ENCODE peak calls at places on chromosomes 11 and 22, in six cellular contexts. One of them, this sample, is unnamed.

GRCh38 chr11:75276696-75277095 is 36.1 kb downstream of the TPBGL start:
- DNase-seq in suprapubic skin: peak; percentile 9
- DNase-seq in chondrocyte: no peak
- DNase-seq in neural crest cell: no peak
- DNase-seq in mucosa of descending colon: no peak
- DNase-seq in B cell: peak; percentile 2
- DNase-seq in this sample: no peak

GRCh38 chr11:47412152-47412746 is 3.9 kb downstream of the SLC39A13 start:
- DNase-seq in suprapubic skin: no peak
- DNase-seq in chondrocyte: no peak
- DNase-seq in neural crest cell: peak; percentile 75
- DNase-seq in mucosa of descending colon: peak; percentile 63
- DNase-seq in B cell: peak; percentile 77
- DNase-seq in this sample: peak; percentile 39

GRCh38 chr22:49517211-49517610 is 310.5 kb downstream of the BRD1 start:
- DNase-seq in suprapubic skin: no peak
- DNase-seq in chondrocyte: no peak
- DNase-seq in neural crest cell: no peak
- DNase-seq in mucosa of descending colon: no peak
- DNase-seq in B cell: no peak
- DNase-seq in this sample: no peak

GRCh38 chr11:102546427-102546826 is 15.9 kb upstream of the MMP7 start:
- DNase-seq in suprapubic skin: no peak
- DNase-seq in chondrocyte: no peak
- DNase-seq in neural crest cell: no peak
- DNase-seq in mucosa of descending colon: no peak
- DNase-seq in B cell: no peak
- DNase-seq in this sample: no peak

GRCh38 chr22:24578355-24579241 is 14.3 kb downstream of the LRRC75B start:
- DNase-seq in suprapubic skin: no peak
- DNase-seq in chondrocyte: no peak
- DNase-seq in neural crest cell: no peak
- DNase-seq in mucosa of descending colon: peak; percentile 71
- DNase-seq in B cell: no peak
- DNase-seq in this sample: peak; percentile 5

GRCh38 chr22:19543970-19544708 is 19.9 kb upstream of the CLDN5 start:
- DNase-seq in suprapubic skin: peak; percentile 69
- DNase-seq in chondrocyte: no peak
- DNase-seq in neural crest cell: no peak
- DNase-seq in mucosa of descending colon: peak; percentile 59
- DNase-seq in B cell: no peak
- DNase-seq in this sample: no peak

GRCh38 chr22:23204541-23205157 is 24.3 kb downstream of the BCR start:
- DNase-seq in suprapubic skin: no peak
- DNase-seq in chondrocyte: no peak
- DNase-seq in neural crest cell: no peak
- DNase-seq in mucosa of descending colon: no peak
- DNase-seq in B cell: no peak
- DNase-seq in this sample: no peak

GRCh38 chr22:46068908-46069481 is 81.3 kb upstream of the PPARA start:
- DNase-seq in suprapubic skin: peak; percentile 69
- DNase-seq in chondrocyte: peak; percentile 52
- DNase-seq in neural crest cell: no peak
- DNase-seq in mucosa of descending colon: no peak
- DNase-seq in B cell: no peak
- DNase-seq in this sample: peak; percentile 78

GRCh38 chr11:23391031-23391430 is 530.8 kb upstream of the CCDC179 start:
- DNase-seq in suprapubic skin: no peak
- DNase-seq in chondrocyte: no peak
- DNase-seq in neural crest cell: no peak
- DNase-seq in mucosa of descending colon: no peak
- DNase-seq in B cell: no peak
- DNase-seq in this sample: no peak

GRCh38 chr11:69718912-69719311 is 15.1 kb upstream of the FGF19 start:
- DNase-seq in suprapubic skin: no peak
- DNase-seq in chondrocyte: no peak
- DNase-seq in neural crest cell: no peak
- DNase-seq in mucosa of descending colon: no peak
- DNase-seq in B cell: no peak
- DNase-seq in this sample: no peak

GRCh38 chr11:69718147-69718546 is 14.3 kb upstream of the FGF19 start:
- DNase-seq in suprapubic skin: no peak
- DNase-seq in chondrocyte: no peak
- DNase-seq in neural crest cell: peak; percentile 60
- DNase-seq in mucosa of descending colon: peak; percentile 29
- DNase-seq in B cell: peak; percentile 66
- DNase-seq in this sample: peak; percentile 7

GRCh38 chr11:69721061-69721460 is 17.2 kb upstream of the FGF19 start:
- DNase-seq in suprapubic skin: no peak
- DNase-seq in chondrocyte: no peak
- DNase-seq in neural crest cell: no peak
- DNase-seq in mucosa of descending colon: no peak
- DNase-seq in B cell: no peak
- DNase-seq in this sample: no peak

GRCh38 chr11:69726019-69726418 is 22.2 kb upstream of the FGF19 start:
- DNase-seq in suprapubic skin: no peak
- DNase-seq in chondrocyte: no peak
- DNase-seq in neural crest cell: no peak
- DNase-seq in mucosa of descending colon: no peak
- DNase-seq in B cell: no peak
- DNase-seq in this sample: no peak

DNA sequence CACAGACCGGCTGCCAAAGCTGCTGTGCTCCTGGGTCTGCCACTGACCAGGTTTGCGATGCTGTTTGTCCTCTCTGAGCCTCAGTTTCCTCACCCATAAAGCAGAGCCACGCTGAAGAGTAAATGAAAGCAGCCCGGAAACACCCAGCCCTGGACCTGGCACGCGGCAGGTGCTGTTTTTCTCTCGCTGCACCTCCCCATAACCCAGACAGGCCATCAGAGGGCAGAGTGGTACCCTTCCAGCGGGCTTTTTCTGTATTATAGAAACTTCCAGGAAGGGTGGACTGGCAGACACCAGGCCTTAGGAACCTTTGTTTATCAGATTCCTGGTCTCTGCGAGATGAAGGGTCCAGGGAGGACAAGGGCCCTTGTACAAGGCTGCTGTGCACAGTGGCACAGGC is 17.9 kb upstream of the FGF19 start:
- DNase-seq in suprapubic skin: no peak
- DNase-seq in chondrocyte: no peak
- DNase-seq in neural crest cell: no peak
- DNase-seq in mucosa of descending colon: peak; percentile 45
- DNase-seq in B cell: no peak
- DNase-seq in this sample: no peak
- TF ChIP-seq CTCF in suprapubic skin: no peak
- TF ChIP-seq CTCF in chondrocyte: peak; percentile 66
- TF ChIP-seq CTCF in neural crest cell: no peak
- TF ChIP-seq CTCF in mucosa of descending colon: no peak
- TF ChIP-seq CTCF in B cell: no peak
- TF ChIP-seq CTCF in this sample: peak; percentile 60

DNA sequence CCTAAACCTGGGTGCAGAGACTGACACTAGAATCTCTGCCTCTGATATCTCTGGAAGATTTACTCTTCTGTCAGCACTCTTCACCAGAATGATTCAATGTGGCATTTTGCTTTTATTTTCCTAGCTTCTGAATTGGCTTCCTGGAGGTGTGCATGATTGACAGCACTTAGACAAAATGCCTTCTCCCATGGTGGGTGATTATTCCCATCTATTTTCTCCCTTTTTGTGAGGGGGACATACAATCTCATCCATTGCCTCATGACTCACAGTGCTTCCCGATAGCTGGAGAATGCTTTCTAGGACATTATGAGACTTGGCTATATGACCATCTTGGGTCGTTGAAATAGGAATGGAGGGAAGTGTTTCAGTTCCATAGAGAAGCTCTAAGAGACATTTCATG is 4.0 kb upstream of the TRIM68 start:
- DNase-seq in suprapubic skin: no peak
- DNase-seq in chondrocyte: no peak
- DNase-seq in neural crest cell: no peak
- DNase-seq in mucosa of descending colon: no peak
- DNase-seq in B cell: no peak
- DNase-seq in this sample: no peak
- TF ChIP-seq CTCF in suprapubic skin: no peak
- TF ChIP-seq CTCF in chondrocyte: no peak
- TF ChIP-seq CTCF in neural crest cell: no peak
- TF ChIP-seq CTCF in mucosa of descending colon: no peak
- TF ChIP-seq CTCF in B cell: no peak
- TF ChIP-seq CTCF in this sample: no peak

GRCh38 chr11:72075109-72075508 is 5.2 kb downstream of the NUMA1 start:
- DNase-seq in suprapubic skin: no peak
- DNase-seq in chondrocyte: no peak
- DNase-seq in neural crest cell: no peak
- DNase-seq in mucosa of descending colon: peak; percentile 35
- DNase-seq in B cell: no peak
- DNase-seq in this sample: no peak
- TF ChIP-seq CTCF in suprapubic skin: no peak
- TF ChIP-seq CTCF in chondrocyte: peak; percentile 26
- TF ChIP-seq CTCF in neural crest cell: no peak
- TF ChIP-seq CTCF in mucosa of descending colon: no peak
- TF ChIP-seq CTCF in B cell: no peak
- TF ChIP-seq CTCF in this sample: peak; percentile 32

DNA sequence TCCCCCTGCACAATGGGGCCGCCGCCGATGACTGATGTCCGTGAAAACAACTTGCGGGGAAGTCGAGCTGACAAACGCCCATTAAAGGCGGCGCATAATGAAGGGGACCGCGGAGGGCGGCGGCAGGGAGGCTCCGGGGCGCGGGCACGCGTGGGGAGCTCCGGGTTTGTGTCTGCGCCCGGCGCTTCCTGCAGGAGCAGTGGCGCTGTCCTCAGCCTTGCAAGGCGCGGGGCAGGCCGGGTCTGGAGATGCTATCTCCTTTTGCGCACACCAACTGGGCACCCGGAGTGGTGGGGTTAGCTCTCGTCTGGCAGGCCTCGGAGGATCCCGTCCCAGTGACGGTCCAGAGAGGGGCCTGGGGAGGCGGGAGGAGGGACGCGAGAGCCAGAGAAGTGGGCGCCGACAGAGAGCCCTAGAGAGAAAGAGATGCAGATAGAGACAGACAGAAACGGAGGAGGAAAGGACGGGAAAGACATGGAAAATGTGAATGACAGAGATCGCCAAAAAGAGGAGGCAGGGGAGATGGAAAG is 390 bp upstream of the FGF3 start:
- DNase-seq in suprapubic skin: no peak
- DNase-seq in chondrocyte: no peak
- DNase-seq in neural crest cell: no peak
- DNase-seq in mucosa of descending colon: no peak
- DNase-seq in B cell: no peak
- DNase-seq in this sample: no peak
- TF ChIP-seq CTCF in suprapubic skin: no peak
- TF ChIP-seq CTCF in chondrocyte: no peak
- TF ChIP-seq CTCF in neural crest cell: no peak
- TF ChIP-seq CTCF in mucosa of descending colon: no peak
- TF ChIP-seq CTCF in B cell: no peak
- TF ChIP-seq CTCF in this sample: no peak

DNA sequence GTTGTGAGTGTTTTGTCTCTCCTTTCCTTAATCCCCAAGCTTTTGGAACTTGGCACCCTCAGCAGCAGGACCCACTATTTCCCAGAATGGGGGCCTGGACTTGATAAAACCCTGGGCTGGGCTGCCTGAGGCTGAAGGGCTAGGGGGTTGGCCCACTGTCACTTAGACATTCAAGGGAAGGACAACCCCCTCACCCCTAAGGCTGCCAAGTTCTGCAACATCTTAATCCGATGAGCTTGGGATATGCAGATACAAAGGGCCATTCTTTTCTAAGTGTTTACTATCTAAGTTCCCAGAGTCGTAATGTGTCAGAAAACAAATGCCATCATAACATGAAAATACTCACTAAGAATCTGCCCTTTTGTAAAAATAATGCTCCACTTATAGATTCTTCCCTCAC is 42.9 kb downstream of the IRAG1 start:
- DNase-seq in suprapubic skin: peak; percentile 49
- DNase-seq in chondrocyte: no peak
- DNase-seq in neural crest cell: no peak
- DNase-seq in mucosa of descending colon: no peak
- DNase-seq in B cell: no peak
- DNase-seq in this sample: no peak
- TF ChIP-seq CTCF in suprapubic skin: no peak
- TF ChIP-seq CTCF in chondrocyte: no peak
- TF ChIP-seq CTCF in neural crest cell: no peak
- TF ChIP-seq CTCF in mucosa of descending colon: no peak
- TF ChIP-seq CTCF in B cell: no peak
- TF ChIP-seq CTCF in this sample: no peak

GRCh38 chr11:117554601-117555333 is 227.1 kb downstream of the CEP164 start:
- DNase-seq in suprapubic skin: no peak
- DNase-seq in chondrocyte: no peak
- DNase-seq in neural crest cell: no peak
- DNase-seq in mucosa of descending colon: no peak
- DNase-seq in B cell: no peak
- DNase-seq in this sample: no peak

GRCh38 chr11:117560786-117561530 is 233.3 kb downstream of the CEP164 start:
- DNase-seq in suprapubic skin: no peak
- DNase-seq in chondrocyte: peak; percentile 69
- DNase-seq in neural crest cell: no peak
- DNase-seq in mucosa of descending colon: no peak
- DNase-seq in B cell: no peak
- DNase-seq in this sample: no peak

GRCh38 chr11:117552626-117553025 is 225.0 kb downstream of the CEP164 start:
- DNase-seq in suprapubic skin: no peak
- DNase-seq in chondrocyte: no peak
- DNase-seq in neural crest cell: no peak
- DNase-seq in mucosa of descending colon: no peak
- DNase-seq in B cell: no peak
- DNase-seq in this sample: no peak

GRCh38 chr11:117559698-117560097 is 232.0 kb downstream of the CEP164 start:
- DNase-seq in suprapubic skin: no peak
- DNase-seq in chondrocyte: peak; percentile 59
- DNase-seq in neural crest cell: no peak
- DNase-seq in mucosa of descending colon: no peak
- DNase-seq in B cell: no peak
- DNase-seq in this sample: no peak

GRCh38 chr11:117557321-117557720 is 229.7 kb downstream of the CEP164 start:
- DNase-seq in suprapubic skin: no peak
- DNase-seq in chondrocyte: no peak
- DNase-seq in neural crest cell: peak; percentile 21
- DNase-seq in mucosa of descending colon: no peak
- DNase-seq in B cell: no peak
- DNase-seq in this sample: no peak
- TF ChIP-seq CTCF in suprapubic skin: no peak
- TF ChIP-seq CTCF in chondrocyte: no peak
- TF ChIP-seq CTCF in neural crest cell: no peak
- TF ChIP-seq CTCF in mucosa of descending colon: no peak
- TF ChIP-seq CTCF in B cell: no peak
- TF ChIP-seq CTCF in this sample: no peak

DNA sequence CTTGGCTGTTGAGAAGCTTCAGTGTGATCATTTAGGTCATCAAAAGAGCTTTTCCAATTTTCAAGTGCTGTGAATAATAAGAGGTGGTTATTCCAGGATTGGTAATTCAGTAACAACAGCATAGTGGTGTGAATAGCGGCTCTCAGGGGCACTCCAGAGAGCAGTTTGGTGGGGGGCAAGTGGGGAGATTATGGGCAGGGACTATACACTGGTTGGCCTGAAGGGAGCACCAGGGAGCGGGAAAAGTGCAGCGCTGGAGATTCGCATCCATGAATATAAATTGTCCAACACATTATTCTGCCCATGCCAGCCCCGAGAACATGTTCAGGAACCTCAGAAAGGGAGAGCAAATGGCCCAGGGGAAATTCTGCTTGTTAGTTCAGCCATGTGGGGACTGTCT is 37.9 kb downstream of the OR6Q1 start:
- DNase-seq in suprapubic skin: no peak
- DNase-seq in chondrocyte: no peak
- DNase-seq in neural crest cell: no peak
- DNase-seq in mucosa of descending colon: no peak
- DNase-seq in B cell: no peak
- DNase-seq in this sample: no peak
- TF ChIP-seq CTCF in suprapubic skin: no peak
- TF ChIP-seq CTCF in chondrocyte: no peak
- TF ChIP-seq CTCF in neural crest cell: no peak
- TF ChIP-seq CTCF in mucosa of descending colon: no peak
- TF ChIP-seq CTCF in B cell: no peak
- TF ChIP-seq CTCF in this sample: peak; percentile 24

This sample was measured in HFFc6.